ENCODE peak calls at places on chromosomes 4 and X, in nine cellular contexts. A is HepG2, H is transverse colon, F is upper lobe of left lung, Q is tibial nerve, L is sigmoid colon, W is suprapubic skin, V is A549, P is SK-N-SH. Z is an unnamed sample.

GRCh38 chr4:113838421-113838820 is 76.9 kb upstream of the CAMK2D start:
- DNase-seq in A (no peak), H (no peak), F (no peak), Q (no peak), L (no peak), W (no peak), V (no peak), P (no peak), Z (no peak)

GRCh38 chrX:19772306-19772705 is 115.1 kb downstream of the SH3KBP1 start:
- DNase-seq in A (no peak), H (no peak), F (no peak), Q (no peak), L (no peak), W (no peak), V (no peak), P (no peak), Z (no peak)

GRCh38 chrX:133045986-133046385 is 50.9 kb downstream of the USP26 start:
- DNase-seq in A (peak; percentile 2), H (no peak), F (no peak), Q (no peak), L (no peak), W (no peak), V (no peak), P (no peak), Z (no peak)

GRCh38 chr4:100290585-100290984 is 100.3 kb upstream of the DDIT4L start:
- DNase-seq in A (no peak), H (no peak), F (no peak), Q (no peak), L (no peak), W (no peak), V (no peak), P (no peak), Z (no peak)

GRCh38 chr4:67608047-67608446 is 49.5 kb downstream of the STAP1 start:
- DNase-seq in A (no peak), H (no peak), F (no peak), Q (no peak), L (no peak), W (no peak), V (no peak), P (no peak), Z (no peak)

GRCh38 chr4:91256751-91257150 is 1047.0 kb upstream of the GRID2 start:
- DNase-seq in A (no peak), H (no peak), F (no peak), Q (no peak), L (no peak), W (no peak), V (no peak), P (no peak), Z (no peak)

GRCh38 chr4:16418814-16419213 is 192.5 kb upstream of the TAPT1 start:
- DNase-seq in A (no peak), H (no peak), F (no peak), Q (no peak), L (no peak), W (no peak), V (peak; percentile 12), P (no peak), Z (no peak)

GRCh38 chr4:88202443-88202842 is 44.0 kb upstream of the ABCG2 start:
- DNase-seq in A (no peak), H (no peak), F (no peak), Q (no peak), L (no peak), W (no peak), V (no peak), P (no peak), Z (no peak)

GRCh38 chrX:63656871-63657580 is 128.0 kb downstream of the ARHGEF9 start:
- DNase-seq in A (no peak), H (no peak), F (no peak), Q (no peak), L (no peak), W (no peak), V (no peak), P (no peak), Z (no peak)

GRCh38 chr4:32429151-32429550 is 1709.0 kb downstream of the PCDH7 start:
- DNase-seq in A (no peak), H (no peak), F (no peak), Q (no peak), L (no peak), W (no peak), V (no peak), P (no peak), Z (no peak)

GRCh38 chr4:17809667-17810066 is 890 bp downstream of the DCAF16 start:
- DNase-seq in A (peak; percentile 4), H (no peak), F (no peak), Q (no peak), L (no peak), W (no peak), V (no peak), P (no peak), Z (no peak)

GRCh38 chrX:118652717-118653116 is 74.7 kb upstream of the IL13RA1 start:
- DNase-seq in A (no peak), H (no peak), F (no peak), Q (no peak), L (no peak), W (no peak), V (no peak), P (no peak), Z (no peak)

GRCh38 chr4:10020871-10021676 is at the start of gene SLC2A9:
- DNase-seq in A (peak; percentile 77), H (peak; percentile 33), F (peak; percentile 65), Q (no peak), L (peak; percentile 74), W (peak; percentile 77), V (no peak), P (no peak), Z (no peak)

GRCh38 chr4:2484993-2485392 is 16.1 kb downstream of the RNF4 start:
- DNase-seq in A (no peak), H (peak; percentile 85), F (no peak), Q (peak; percentile 35), L (peak; percentile 88), W (peak; percentile 88), V (no peak), P (no peak), Z (peak; percentile 94)
- H3K4me1 ChIP-seq in A (peaks cover 34% of the 10 kb centered on the region), H (peaks cover 77% of the 10 kb centered on the region), F (peaks cover 78% of the 10 kb centered on the region), Q (peaks cover 86% of the 10 kb centered on the region), L (peaks cover 59% of the 10 kb centered on the region), W (peaks cover 72% of the 10 kb centered on the region), V (peaks cover 4% of the 10 kb centered on the region), P (peaks cover 12% of the 10 kb centered on the region), Z (peaks cover 95% of the 10 kb centered on the region)

GRCh38 chr4:1176398-1177273 is 4.3 kb upstream of the SPON2 start:
- DNase-seq in A (no peak), H (no peak), F (no peak), Q (no peak), L (no peak), W (no peak), V (no peak), P (no peak), Z (no peak)

GRCh38 chr4:1179089-1179441 is 6.7 kb upstream of the SPON2 start:
- DNase-seq in A (no peak), H (no peak), F (no peak), Q (no peak), L (no peak), W (no peak), V (no peak), P (no peak), Z (no peak)

GRCh38 chr4:1178300-1179088 is 6.1 kb upstream of the SPON2 start:
- DNase-seq in A (no peak), H (no peak), F (no peak), Q (no peak), L (peak; percentile 47), W (no peak), V (no peak), P (no peak), Z (no peak)

GRCh38 chr4:1175635-1176229 is 3.3 kb upstream of the SPON2 start:
- DNase-seq in A (no peak), H (no peak), F (no peak), Q (no peak), L (peak; percentile 53), W (no peak), V (no peak), P (no peak), Z (no peak)

GRCh38 chr4:1177274-1178141 is 5.1 kb upstream of the SPON2 start:
- DNase-seq in A (peak; percentile 38), H (peak; percentile 67), F (peak; percentile 70), Q (no peak), L (peak; percentile 63), W (no peak), V (no peak), P (no peak), Z (no peak)
- TF ChIP-seq EP300 in A (no peak), H (no peak), F (no peak), Q (no peak), L (no peak), W (no peak), V (no peak), P (no peak), Z (no peak)

DNA sequence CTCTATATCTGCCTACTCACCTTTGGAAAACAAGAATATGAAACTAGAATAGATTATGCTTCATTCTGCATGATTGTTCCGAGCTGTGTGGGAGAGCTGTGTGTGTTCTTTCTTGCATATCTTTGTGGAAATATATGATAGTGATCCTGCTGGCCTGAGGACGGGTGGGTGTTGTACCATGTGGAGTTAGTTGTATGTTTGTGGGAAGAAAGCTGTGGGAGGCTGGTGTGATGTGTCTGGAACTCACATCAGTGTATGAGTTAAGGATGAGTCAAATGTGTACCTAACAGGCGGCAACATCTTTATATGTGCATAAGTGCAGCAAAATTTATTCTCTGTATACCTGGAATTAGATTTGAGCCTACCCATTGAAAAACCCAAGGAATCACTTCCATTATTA is 208.1 kb upstream of the ADGRL3 start:
- DNase-seq in A (no peak), H (no peak), F (no peak), Q (no peak), L (no peak), W (no peak), V (no peak), P (no peak), Z (no peak)
- H3K27ac ChIP-seq in A (no peak overlapping the region), H (no peak overlapping the region), F (no peak overlapping the region), Q (no peak overlapping the region), L (no peak overlapping the region), W (no peak overlapping the region), V (no peak overlapping the region), P (no peak overlapping the region), Z (no peak overlapping the region)

GRCh38 chr4:76035799-76036389 is at the start of gene CXCL11:
- DNase-seq in A (no peak), H (no peak), F (no peak), Q (no peak), L (no peak), W (no peak), V (no peak), P (no peak), Z (no peak)

GRCh38 chr4:76036855-76037254 is 985 bp upstream of the CXCL11 start:
- DNase-seq in A (no peak), H (no peak), F (no peak), Q (no peak), L (no peak), W (no peak), V (no peak), P (no peak), Z (no peak)

GRCh38 chr4:76035146-76035545 is 724 bp downstream of the CXCL11 start:
- DNase-seq in A (no peak), H (no peak), F (no peak), Q (no peak), L (no peak), W (no peak), V (no peak), P (no peak), Z (no peak)
- H3K4me1 ChIP-seq in A (no peaks in the 10 kb centered on the region), H (no peaks in the 10 kb centered on the region), F (no peaks in the 10 kb centered on the region), Q (peaks cover 5% of the 10 kb centered on the region), L (no peaks in the 10 kb centered on the region), W (peaks cover 2% of the 10 kb centered on the region), V (no peaks in the 10 kb centered on the region), P (no peaks in the 10 kb centered on the region), Z (no peaks in the 10 kb centered on the region)